ENCODE peak calls at places on chromosomes 1 and 21, in four cellular contexts. K is fibroblast of lung, V is hepatocyte, B is brain microvascular endothelial cell. S is an unnamed sample.
A peak's percentile ranks its signal among the peaks of the same experiment; 100 is the strongest.

GRCh38 chr1:109705411-109705810 is 6.6 kb upstream of the GSTM5 start:
- DNase-seq in B (no peak), V (no peak), K (no peak), S (no peak)

GRCh38 chr1:30373471-30374399 is 349.6 kb downstream of the MATN1 start:
- DNase-seq in B (no peak), K (no peak), V (no peak), S (no peak)

GRCh38 chr1:24015226-24016210 is 35.4 kb upstream of the SRSF10 start:
- DNase-seq in V (peak; percentile 53), B (peak; percentile 15), K (peak; percentile 94), S (peak; percentile 76)

GRCh38 chr1:180057883-180058396 is 96.7 kb upstream of the QSOX1 start:
- DNase-seq in V (no peak), B (no peak), K (peak; percentile 18), S (peak; percentile 14)

GRCh38 chr1:100616121-100616621 is 78.2 kb downstream of the GPR88 start:
- DNase-seq in K (no peak), V (no peak), B (no peak), S (no peak)

GRCh38 chr1:202708456-202709275 is 1.6 kb downstream of the SYT2 start:
- DNase-seq in B (no peak), K (no peak), V (no peak), S (no peak)

GRCh38 chr1:41626146-41626545 is 141.7 kb upstream of the EDN2 start:
- DNase-seq in B (no peak), V (no peak), K (no peak), S (no peak)

GRCh38 chr1:111172463-111172862 is 28.0 kb downstream of the DENND2D start:
- DNase-seq in K (no peak), B (no peak), V (no peak), S (no peak)

GRCh38 chr1:2463396-2463795 is 12.7 kb upstream of the PLCH2 start:
- DNase-seq in V (peak; percentile 57), B (no peak), K (peak; percentile 34), S (peak; percentile 74)

GRCh38 chr1:44409019-44409602 is 4.1 kb downstream of the RNF220 start:
- DNase-seq in B (no peak), V (no peak), K (peak; percentile 21), S (no peak)

GRCh38 chr1:175935166-175935565 is 191.8 kb upstream of the TNR start:
- DNase-seq in V (no peak), B (no peak), K (no peak), S (no peak)

GRCh38 chr1:58650141-58650540 is 49.7 kb downstream of the MYSM1 start:
- DNase-seq in B (no peak), V (no peak), K (peak; percentile 5), S (no peak)

GRCh38 chr1:109914587-109915240 is 4.1 kb downstream of the CSF1 start:
- DNase-seq in V (no peak), K (peak; percentile 69), B (no peak), S (peak; percentile 76)

GRCh38 chr1:245621589-245621988 is 466.8 kb downstream of the KIF26B start:
- DNase-seq in V (no peak), B (no peak), K (no peak), S (no peak)

GRCh38 chr1:17438176-17438976 is 1.1 kb downstream of the RCC2 start:
- DNase-seq in B (peak; percentile 40), V (peak; percentile 76), K (peak; percentile 40), S (peak; percentile 47)

GRCh38 chr1:248873993-248874671 is 15.2 kb upstream of the ZNF692 start:
- DNase-seq in B (peak; percentile 81), K (peak; percentile 96), V (peak; percentile 88), S (peak; percentile 93)

GRCh38 chr1:46941135-46941694 is at the start of gene CYP4A11:
- DNase-seq in V (no peak), B (no peak), K (no peak), S (no peak)

GRCh38 chr1:17561252-17561558 is 21.7 kb downstream of the ARHGEF10L start:
- DNase-seq in V (no peak), K (no peak), B (no peak), S (no peak)

GRCh38 chr1:243396876-243397275 is 141.0 kb downstream of the SDCCAG8 start:
- DNase-seq in V (no peak), B (no peak), K (no peak), S (no peak)

GRCh38 chr21:42474043-42474831 is 21.8 kb downstream of the RSPH1 start:
- DNase-seq in K (no peak), B (no peak), V (peak; percentile 92), S (peak; percentile 15)

GRCh38 chr1:180165509-180166435 is 11.1 kb downstream of the QSOX1 start:
- DNase-seq in K (no peak), V (no peak), B (no peak), S (no peak)

GRCh38 chr1:13597166-13597565 is 13.5 kb downstream of the PDPN start:
- DNase-seq in B (no peak), K (peak; percentile 26), V (no peak), S (peak; percentile 29)

GRCh38 chr1:53601867-53602266 is 137.1 kb downstream of the GLIS1 start:
- DNase-seq in B (no peak), V (no peak), K (no peak), S (no peak)

GRCh38 chr1:19957779-19958178 is 21.6 kb downstream of the PLA2G2A start:
- DNase-seq in V (no peak), K (no peak), B (no peak), S (no peak)

GRCh38 chr1:47439151-47440051 is 1.6 kb downstream of the FOXD2 start:
- DNase-seq in V (no peak), K (no peak), B (no peak), S (peak; percentile 31)

GRCh38 chr1:233025566-233025965 is 75.2 kb downstream of the NTPCR start:
- DNase-seq in K (no peak), B (no peak), V (no peak), S (no peak)

GRCh38 chr1:17692645-17693044 is 62.5 kb upstream of the ACTL8 start:
- DNase-seq in K (no peak), B (no peak), V (no peak), S (no peak)

GRCh38 chr1:94821636-94822305 is 1.6 kb downstream of the SLC44A3 start:
- DNase-seq in V (peak; percentile 29), K (no peak), B (no peak), S (no peak)

DNA sequence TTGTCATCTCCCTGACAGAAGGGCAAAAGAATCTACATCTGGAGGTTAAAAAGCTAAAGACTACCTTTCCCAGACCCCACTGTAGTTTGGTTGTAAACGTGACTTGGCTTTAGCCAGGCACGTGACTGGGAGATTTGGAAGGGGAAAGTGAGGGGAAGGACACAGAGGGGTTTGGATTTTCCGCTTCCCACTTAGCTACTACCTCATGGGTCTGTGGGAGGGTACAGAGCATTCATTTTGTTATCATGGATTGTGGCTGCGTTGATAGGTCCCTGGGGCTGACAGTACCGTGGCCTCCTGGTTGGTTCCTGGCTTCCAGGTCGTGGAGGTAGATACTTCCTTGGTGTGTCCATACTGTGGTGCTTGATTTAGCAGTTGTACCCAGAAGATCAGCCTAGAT is 2.6 kb downstream of the CHD1L start:
- DNase-seq in V (no peak), B (no peak), K (no peak), S (no peak)
- H3K4me3 ChIP-seq in V (no peak overlapping the region), B (no peak overlapping the region), K (no peak overlapping the region), S (no peak overlapping the region)

GRCh38 chr1:172671591-172671990 is 12.7 kb downstream of the FASLG start:
- DNase-seq in V (peak; percentile 33), B (no peak), K (no peak), S (peak; percentile 26)

GRCh38 chr1:172670316-172670715 is 11.4 kb downstream of the FASLG start:
- DNase-seq in V (no peak), B (no peak), K (no peak), S (no peak)

GRCh38 chr1:172669011-172669410 is 10.1 kb downstream of the FASLG start:
- DNase-seq in V (no peak), B (no peak), K (no peak), S (no peak)

GRCh38 chr1:172670791-172671190 is 11.9 kb downstream of the FASLG start:
- DNase-seq in K (no peak), B (no peak), V (no peak), S (no peak)

GRCh38 chr1:172668097-172668496 is 9.2 kb downstream of the FASLG start:
- DNase-seq in K (no peak), B (no peak), V (no peak), S (no peak)
- TF ChIP-seq CTCF in K (no peak), B (no peak), V (no peak), S (no peak)

GRCh38 chr1:186210258-186210657 is 164.8 kb downstream of the TPR start:
- DNase-seq in V (no peak), K (no peak), B (no peak), S (no peak)

GRCh38 chr1:186208405-186209129 is 166.5 kb downstream of the TPR start:
- DNase-seq in B (no peak), K (peak; percentile 52), V (no peak), S (peak; percentile 36)

GRCh38 chr1:186214816-186215215 is 160.2 kb downstream of the TPR start:
- DNase-seq in B (no peak), V (no peak), K (no peak), S (no peak)

GRCh38 chr1:186213225-186213607 is 161.8 kb downstream of the TPR start:
- DNase-seq in K (no peak), V (no peak), B (no peak), S (no peak)

DNA sequence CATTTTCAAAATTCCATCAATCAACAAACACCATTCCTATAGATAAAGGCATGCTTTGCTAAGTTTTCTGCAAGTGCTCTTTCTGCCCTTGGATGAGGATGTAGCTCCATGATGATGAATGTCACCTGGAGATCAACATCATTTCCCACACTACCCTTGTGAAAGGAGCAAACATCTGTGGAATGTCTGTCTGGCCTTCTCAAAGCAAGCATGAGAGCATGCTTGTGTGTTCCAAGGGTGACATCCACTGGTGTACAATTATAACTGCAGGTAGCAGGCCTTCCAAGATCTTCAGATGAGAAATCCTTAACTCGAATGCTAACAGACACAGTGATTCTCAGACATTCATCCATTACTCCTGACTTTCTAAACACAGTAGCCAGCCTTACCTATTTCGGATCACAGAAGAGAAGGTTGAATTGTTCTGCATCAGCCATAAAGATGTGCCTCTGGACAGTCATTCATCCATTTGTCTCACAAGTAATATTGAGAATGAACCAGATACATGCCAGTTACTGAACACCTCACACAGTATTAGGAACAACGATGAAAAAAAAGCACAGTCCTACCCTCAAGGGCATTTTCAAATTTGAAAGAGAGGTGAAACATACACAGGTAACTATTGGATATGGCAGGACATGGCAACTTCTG is 162.4 kb downstream of the TPR start:
- DNase-seq in B (peak; percentile 89), K (peak; percentile 94), V (peak; percentile 87), S (peak; percentile 99)
- H3K4me3 ChIP-seq in B (no peak overlapping the region), K (no peak overlapping the region), V (no peak overlapping the region), S (no peak overlapping the region)

GRCh38 chr21:46181436-46181835 is 2.8 kb downstream of the SPATC1L start:
- DNase-seq in B (no peak), V (no peak), K (no peak), S (no peak)

GRCh38 chr21:46178961-46179360 is 5.3 kb downstream of the SPATC1L start:
- DNase-seq in K (no peak), V (no peak), B (no peak), S (no peak)

GRCh38 chr21:46180778-46181391 is 3.4 kb downstream of the SPATC1L start:
- DNase-seq in V (no peak), B (no peak), K (no peak), S (no peak)

GRCh38 chr21:46180079-46180722 is 4.1 kb downstream of the SPATC1L start:
- DNase-seq in K (no peak), V (no peak), B (no peak), S (no peak)

DNA sequence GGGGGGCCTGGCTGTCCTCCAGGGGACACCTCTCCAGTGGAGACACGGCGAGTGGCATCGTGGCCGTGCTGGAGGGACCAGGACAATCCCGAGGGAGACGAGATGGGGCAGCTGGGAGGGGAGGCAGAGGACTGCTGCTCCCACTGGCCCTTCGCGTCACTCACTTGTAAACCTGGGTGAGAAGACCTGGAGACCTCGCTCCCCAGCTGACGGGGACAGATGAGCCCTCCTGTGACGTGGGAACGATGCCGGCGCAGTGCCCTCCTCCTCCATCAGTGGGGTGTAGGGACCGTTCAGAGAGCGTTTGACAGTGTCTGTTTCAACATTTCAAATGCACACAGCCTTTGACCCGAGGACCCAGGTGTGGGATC is 4.6 kb downstream of the SPATC1L start:
- DNase-seq in B (no peak), K (no peak), V (no peak), S (no peak)
- TF ChIP-seq CTCF in B (no peak), K (no peak), V (no peak), S (no peak)